ENCODE peak calls at places on chromosome X, in six cellular contexts. One of them, this sample, is unnamed.

GRCh38 chrX:2928583-2929434 is at the start of gene ARSD:
- DNase-seq in kidney: peak; percentile 99
- DNase-seq in HEK293T: no peak
- DNase-seq in effector CD4-positive, alpha-beta T cell: peak; percentile 7
- DNase-seq in kidney tubule cell: peak; percentile 96
- DNase-seq in stimulated activated naive CD4-positive, alpha-beta T cell: no peak
- DNase-seq in this sample: peak; percentile 89

GRCh38 chrX:20116087-20116574 is 576 bp downstream of the MAP7D2 start:
- DNase-seq in stimulated activated naive CD4-positive, alpha-beta T cell: no peak
- DNase-seq in kidney: no peak
- DNase-seq in kidney tubule cell: no peak
- DNase-seq in effector CD4-positive, alpha-beta T cell: no peak
- DNase-seq in HEK293T: no peak
- DNase-seq in this sample: peak; percentile 14

GRCh38 chrX:135315864-135316263 is 6.6 kb downstream of the ETDC start:
- DNase-seq in kidney: no peak
- DNase-seq in HEK293T: no peak
- DNase-seq in stimulated activated naive CD4-positive, alpha-beta T cell: no peak
- DNase-seq in kidney tubule cell: no peak
- DNase-seq in effector CD4-positive, alpha-beta T cell: no peak
- DNase-seq in this sample: no peak

GRCh38 chrX:17932781-17933180 is 71.7 kb upstream of the RAI2 start:
- DNase-seq in kidney: no peak
- DNase-seq in HEK293T: no peak
- DNase-seq in kidney tubule cell: no peak
- DNase-seq in effector CD4-positive, alpha-beta T cell: no peak
- DNase-seq in stimulated activated naive CD4-positive, alpha-beta T cell: no peak
- DNase-seq in this sample: no peak

GRCh38 chrX:112832481-112833095 is 8.0 kb downstream of the AMOT start:
- DNase-seq in stimulated activated naive CD4-positive, alpha-beta T cell: no peak
- DNase-seq in kidney tubule cell: peak; percentile 78
- DNase-seq in kidney: peak; percentile 76
- DNase-seq in HEK293T: no peak
- DNase-seq in effector CD4-positive, alpha-beta T cell: no peak
- DNase-seq in this sample: peak; percentile 86

GRCh38 chrX:112641449-112641848 is 38.3 kb downstream of the LHFPL1 start:
- DNase-seq in kidney: no peak
- DNase-seq in stimulated activated naive CD4-positive, alpha-beta T cell: no peak
- DNase-seq in kidney tubule cell: no peak
- DNase-seq in effector CD4-positive, alpha-beta T cell: no peak
- DNase-seq in HEK293T: no peak
- DNase-seq in this sample: no peak

GRCh38 chrX:119672252-119672825 is 20.6 kb downstream of the SEPTIN6 start:
- DNase-seq in stimulated activated naive CD4-positive, alpha-beta T cell: no peak
- DNase-seq in HEK293T: no peak
- DNase-seq in effector CD4-positive, alpha-beta T cell: no peak
- DNase-seq in kidney: no peak
- DNase-seq in kidney tubule cell: no peak
- DNase-seq in this sample: peak; percentile 90

GRCh38 chrX:15751160-15751819 is 13.2 kb downstream of the CA5B start:
- DNase-seq in kidney: no peak
- DNase-seq in HEK293T: no peak
- DNase-seq in stimulated activated naive CD4-positive, alpha-beta T cell: peak; percentile 77
- DNase-seq in effector CD4-positive, alpha-beta T cell: peak; percentile 37
- DNase-seq in kidney tubule cell: no peak
- DNase-seq in this sample: no peak

GRCh38 chrX:126658447-126658846 is 105.8 kb upstream of the DCAF12L1 start:
- DNase-seq in stimulated activated naive CD4-positive, alpha-beta T cell: no peak
- DNase-seq in effector CD4-positive, alpha-beta T cell: no peak
- DNase-seq in kidney tubule cell: peak; percentile 51
- DNase-seq in kidney: no peak
- DNase-seq in HEK293T: no peak
- DNase-seq in this sample: peak; percentile 23

GRCh38 chrX:22060451-22060940 is 28.4 kb downstream of the PHEX start:
- DNase-seq in HEK293T: no peak
- DNase-seq in kidney tubule cell: peak; percentile 38
- DNase-seq in kidney: no peak
- DNase-seq in stimulated activated naive CD4-positive, alpha-beta T cell: no peak
- DNase-seq in effector CD4-positive, alpha-beta T cell: no peak
- DNase-seq in this sample: no peak

GRCh38 chrX:143632625-143633387 is 3.1 kb downstream of the SLITRK4 start:
- DNase-seq in kidney tubule cell: no peak
- DNase-seq in stimulated activated naive CD4-positive, alpha-beta T cell: no peak
- DNase-seq in HEK293T: no peak
- DNase-seq in effector CD4-positive, alpha-beta T cell: no peak
- DNase-seq in kidney: no peak
- DNase-seq in this sample: no peak

GRCh38 chrX:143115466-143115865 is 89.7 kb downstream of the SPANXN4 start:
- DNase-seq in kidney: no peak
- DNase-seq in effector CD4-positive, alpha-beta T cell: no peak
- DNase-seq in stimulated activated naive CD4-positive, alpha-beta T cell: no peak
- DNase-seq in HEK293T: no peak
- DNase-seq in kidney tubule cell: no peak
- DNase-seq in this sample: no peak

GRCh38 chrX:45134303-45134702 is 66.4 kb downstream of the DIPK2B start:
- DNase-seq in kidney tubule cell: no peak
- DNase-seq in kidney: no peak
- DNase-seq in HEK293T: no peak
- DNase-seq in effector CD4-positive, alpha-beta T cell: no peak
- DNase-seq in stimulated activated naive CD4-positive, alpha-beta T cell: no peak
- DNase-seq in this sample: no peak

GRCh38 chrX:67544281-67544680 is 460 bp downstream of the AR start:
- DNase-seq in kidney tubule cell: no peak
- DNase-seq in effector CD4-positive, alpha-beta T cell: no peak
- DNase-seq in stimulated activated naive CD4-positive, alpha-beta T cell: no peak
- DNase-seq in kidney: peak; percentile 53
- DNase-seq in HEK293T: no peak
- DNase-seq in this sample: peak; percentile 8

GRCh38 chrX:115409551-115409950 is 120.0 kb downstream of the LUZP4 start:
- DNase-seq in effector CD4-positive, alpha-beta T cell: no peak
- DNase-seq in kidney tubule cell: no peak
- DNase-seq in stimulated activated naive CD4-positive, alpha-beta T cell: no peak
- DNase-seq in HEK293T: no peak
- DNase-seq in kidney: no peak
- DNase-seq in this sample: no peak

GRCh38 chrX:319579-320125 is 1.1 kb upstream of the GTPBP6 start:
- DNase-seq in effector CD4-positive, alpha-beta T cell: no peak
- DNase-seq in HEK293T: no peak
- DNase-seq in kidney tubule cell: no peak
- DNase-seq in kidney: peak; percentile 87
- DNase-seq in stimulated activated naive CD4-positive, alpha-beta T cell: no peak
- DNase-seq in this sample: no peak

GRCh38 chrX:109281478-109282275 is 200.2 kb downstream of the GUCY2F start:
- DNase-seq in kidney: no peak
- DNase-seq in HEK293T: no peak
- DNase-seq in effector CD4-positive, alpha-beta T cell: no peak
- DNase-seq in kidney tubule cell: no peak
- DNase-seq in stimulated activated naive CD4-positive, alpha-beta T cell: no peak
- DNase-seq in this sample: no peak

This sample was measured in DMS53.